ENCODE peak calls at places on chromosomes 11 and 22, in four cellular contexts. W, Z, N and L are unnamed samples.

GRCh38 chr22:46165975-46166374 is 15.6 kb downstream of the PPARA start:
- DNase-seq in W (no peak), Z (no peak), N (no peak), L (no peak)

GRCh38 chr11:110000045-110000502 is 93.1 kb upstream of the ZC3H12C start:
- DNase-seq in W (no peak), Z (no peak), N (no peak), L (no peak)

GRCh38 chr11:30346068-30346688 is 23.3 kb downstream of the ARL14EP start:
- DNase-seq in W (no peak), Z (peak; percentile 72), N (no peak), L (peak; percentile 22)

GRCh38 chr22:37496651-37497599 is 10.7 kb upstream of the MFNG start:
- DNase-seq in W (no peak), Z (no peak), N (no peak), L (no peak)

GRCh38 chr11:94638902-94639373 is 71.8 kb downstream of the PIWIL4 start:
- DNase-seq in W (no peak), Z (peak; percentile 20), N (no peak), L (no peak)

GRCh38 chr11:88644724-88645123 is 307.2 kb upstream of the CTSC start:
- DNase-seq in W (no peak), Z (no peak), N (no peak), L (no peak)

GRCh38 chr11:58573451-58574104 is 2.1 kb downstream of the LPXN start:
- DNase-seq in W (peak; percentile 67), Z (peak; percentile 60), N (no peak), L (no peak)

GRCh38 chr11:123185326-123185725 is 9.7 kb downstream of the CLMP start:
- DNase-seq in W (no peak), Z (no peak), N (no peak), L (no peak)

GRCh38 chr11:69210660-69211035 is 54.9 kb downstream of the SMIM38 start:
- DNase-seq in W (no peak), Z (no peak), N (no peak), L (no peak)

GRCh38 chr22:23113067-23113846 is 28.5 kb downstream of the RSPH14 start:
- DNase-seq in W (no peak), Z (no peak), N (no peak), L (no peak)

GRCh38 chr11:14144905-14145304 is 182.4 kb downstream of the SPON1 start:
- DNase-seq in W (no peak), Z (no peak), N (no peak), L (no peak)

GRCh38 chr11:47415949-47416472 is 7.6 kb downstream of the SLC39A13 start:
- DNase-seq in W (peak; percentile 90), Z (no peak), N (no peak), L (no peak)

GRCh38 chr22:48973694-48974041 is 854.0 kb downstream of the BRD1 start:
- DNase-seq in W (no peak), Z (no peak), N (no peak), L (no peak)

GRCh38 chr11:102868359-102868758 is 6.4 kb downstream of the MMP12 start:
- DNase-seq in W (no peak), Z (no peak), N (no peak), L (no peak)

GRCh38 chr11:65557280-65558001 is 718 bp downstream of the LTBP3 start:
- DNase-seq in W (no peak), Z (no peak), N (no peak), L (no peak)

GRCh38 chr11:48063424-48063978 is 83.1 kb downstream of the PTPRJ start:
- DNase-seq in W (peak; percentile 30), Z (no peak), N (no peak), L (no peak)

GRCh38 chr11:16862733-16863132 is 124.3 kb downstream of the C11orf58 start:
- DNase-seq in W (no peak), Z (no peak), N (no peak), L (no peak)

GRCh38 chr11:111465400-111465799 is 46.8 kb downstream of the BTG4 start:
- DNase-seq in W (no peak), Z (no peak), N (no peak), L (no peak)

GRCh38 chr11:74948546-74948897 is 369 bp downstream of the XRRA1 start:
- DNase-seq in W (no peak), Z (no peak), N (no peak), L (no peak)

GRCh38 chr11:122981388-122982264 is at the start of gene BSX:
- DNase-seq in W (peak; percentile 47), Z (peak; percentile 56), N (peak; percentile 79), L (peak; percentile 81)

GRCh38 chr22:35728639-35729308 is 11.1 kb downstream of the APOL5 start:
- DNase-seq in W (no peak), Z (no peak), N (no peak), L (no peak)

GRCh38 chr22:19038728-19039447 is 83.3 kb downstream of the DGCR2 start:
- DNase-seq in W (no peak), Z (no peak), N (no peak), L (no peak)

GRCh38 chr11:73999581-74000306 is 9.1 kb downstream of the UCP3 start:
- DNase-seq in W (no peak), Z (no peak), N (no peak), L (no peak)

GRCh38 chr11:12893787-12894672 is 115.1 kb upstream of the RASSF10 start:
- DNase-seq in W (peak; percentile 49), Z (peak; percentile 56), N (peak; percentile 53), L (peak; percentile 72)

GRCh38 chr22:50342651-50343540 is at the start of gene PPP6R2:
- DNase-seq in W (peak; percentile 86), Z (peak; percentile 83), N (peak; percentile 78), L (peak; percentile 89)

GRCh38 chr11:16969010-16970004 is 44.9 kb downstream of the PLEKHA7 start:
- DNase-seq in W (no peak), Z (no peak), N (no peak), L (no peak)

GRCh38 chr11:46427364-46427763 is 35.8 kb upstream of the CHRM4 start:
- DNase-seq in W (no peak), Z (no peak), N (no peak), L (no peak)

GRCh38 chr11:86488553-86488952 is 113.9 kb downstream of the CCDC81 start:
- DNase-seq in W (no peak), Z (no peak), N (no peak), L (no peak)

GRCh38 chr11:2663915-2664314 is 35.9 kb downstream of the KCNQ1OT1 start:
- DNase-seq in W (no peak), Z (no peak), N (no peak), L (no peak)

GRCh38 chr11:67572747-67573419 is 10.7 kb upstream of the GSTP1 start:
- DNase-seq in W (peak; percentile 49), Z (peak; percentile 63), N (peak; percentile 48), L (peak; percentile 47)

GRCh38 chr22:22948651-22949611 is 61.3 kb downstream of the IGLL5 start:
- DNase-seq in W (no peak), Z (peak; percentile 4), N (peak; percentile 6), L (no peak)

GRCh38 chr11:394034-394857 is at the start of gene PKP3:
- DNase-seq in W (peak; percentile 54), Z (no peak), N (peak; percentile 61), L (no peak)

GRCh38 chr11:121578216-121579063 is 125.7 kb upstream of the SORL1-AS1 start:
- DNase-seq in W (no peak), Z (no peak), N (no peak), L (no peak)

GRCh38 chr22:36369004-36369921 is 18.5 kb downstream of the MYH9 start:
- DNase-seq in W (no peak), Z (no peak), N (no peak), L (no peak)

GRCh38 chr11:57425565-57426438 is 1.1 kb downstream of the SLC43A3 start:
- DNase-seq in W (peak; percentile 76), Z (no peak), N (no peak), L (no peak)

GRCh38 chr11:57426439-57426753 is 525 bp downstream of the SLC43A3 start:
- DNase-seq in W (no peak), Z (no peak), N (no peak), L (no peak)

GRCh38 chr11:57428643-57429042 is 1.7 kb upstream of the SLC43A3 start:
- DNase-seq in W (no peak), Z (no peak), N (no peak), L (no peak)

GRCh38 chr11:57427692-57428082 is 766 bp upstream of the SLC43A3 start:
- DNase-seq in W (peak; percentile 74), Z (no peak), N (no peak), L (no peak)

GRCh38 chr11:57426754-57427691 is at the start of gene SLC43A3:
- DNase-seq in W (peak; percentile 80), Z (no peak), N (peak; percentile 27), L (peak; percentile 47)
- TF ChIP-seq CTCF in W (no peak), Z (no peak), N (peak; percentile 6), L (no peak)

DNA sequence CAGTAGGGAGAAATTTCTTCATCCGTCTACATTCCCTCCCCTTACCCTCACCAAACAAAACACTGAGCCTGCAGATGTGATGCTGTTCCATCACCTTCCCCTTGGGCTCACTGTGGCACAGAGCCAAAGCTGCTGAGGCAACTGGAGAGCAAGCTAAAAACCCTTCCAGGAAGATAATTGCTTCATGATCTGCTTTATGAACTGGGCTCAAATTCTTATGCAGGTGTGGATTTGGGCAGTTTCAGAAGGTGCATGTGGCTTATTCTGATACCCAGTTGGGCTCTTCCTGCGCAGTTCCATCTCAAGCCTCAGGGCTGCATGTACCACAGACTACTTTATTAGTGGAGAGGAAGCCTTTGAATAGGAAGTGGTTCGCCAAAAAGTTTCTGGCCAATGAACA is 58.3 kb downstream of the AAMDC start:
- DNase-seq in W (peak; percentile 79), Z (peak; percentile 85), N (no peak), L (no peak)
- TF ChIP-seq CTCF in W (no peak), Z (peak; percentile 39), N (no peak), L (no peak)

GRCh38 chr22:21001601-21002325 is at the start of gene THAP7:
- DNase-seq in W (peak; percentile 99), Z (peak; percentile 97), N (peak; percentile 86), L (peak; percentile 94)
- TF ChIP-seq CTCF in W (no peak), Z (no peak), N (no peak), L (no peak)

GRCh38 chr11:131942878-131943277 is 572.5 kb downstream of the NTM start:
- DNase-seq in W (no peak), Z (no peak), N (no peak), L (no peak)

GRCh38 chr11:131944709-131945108 is 574.3 kb downstream of the NTM start:
- DNase-seq in W (no peak), Z (no peak), N (no peak), L (no peak)

GRCh38 chr11:131943296-131943695 is 572.9 kb downstream of the NTM start:
- DNase-seq in W (no peak), Z (no peak), N (no peak), L (no peak)

GRCh38 chr11:131951146-131951545 is 580.7 kb downstream of the NTM start:
- DNase-seq in W (no peak), Z (no peak), N (no peak), L (no peak)

GRCh38 chr11:131945695-131946094 is 575.3 kb downstream of the NTM start:
- DNase-seq in W (no peak), Z (no peak), N (no peak), L (no peak)
- TF ChIP-seq CTCF in W (no peak), Z (no peak), N (no peak), L (no peak)

GRCh38 chr11:97557399-97557798 is 1167.6 kb downstream of the JRKL start:
- DNase-seq in W (no peak), Z (peak; percentile 30), N (no peak), L (no peak)
- TF ChIP-seq CTCF in W (no peak), Z (peak; percentile 53), N (no peak), L (no peak)

GRCh38 chr11:128195057-128195751 is 392.2 kb downstream of the ETS1 start:
- DNase-seq in W (no peak), Z (no peak), N (no peak), L (no peak)
- TF ChIP-seq CTCF in W (no peak), Z (no peak), N (no peak), L (no peak)